ENCODE peak calls at places on chromosomes 6 and 20, in eight cellular contexts. One of them, this sample, is unnamed.

GRCh38 chr6:152441892-152442291 is 195.3 kb downstream of the SYNE1 start:
- DNase-seq in glutamatergic neuron: no peak
- DNase-seq in MCF 10A: no peak
- DNase-seq in foreskin melanocyte: no peak
- DNase-seq in ELR: no peak
- DNase-seq in Right ventricle myocardium inferior: no peak
- DNase-seq in endothelial cell: no peak
- DNase-seq in MM.1S: no peak
- DNase-seq in this sample: no peak

GRCh38 chr20:25285856-25286798 is 38.2 kb downstream of the PYGB start:
- DNase-seq in foreskin melanocyte: no peak
- DNase-seq in ELR: no peak
- DNase-seq in endothelial cell: no peak
- DNase-seq in MM.1S: no peak
- DNase-seq in MCF 10A: no peak
- DNase-seq in Right ventricle myocardium inferior: peak
- DNase-seq in glutamatergic neuron: peak
- DNase-seq in this sample: no peak

GRCh38 chr6:87737948-87738347 is 35.9 kb upstream of the AKIRIN2 start:
- DNase-seq in Right ventricle myocardium inferior: no peak
- DNase-seq in MM.1S: no peak
- DNase-seq in ELR: no peak
- DNase-seq in endothelial cell: no peak
- DNase-seq in glutamatergic neuron: no peak
- DNase-seq in MCF 10A: no peak
- DNase-seq in foreskin melanocyte: no peak
- DNase-seq in this sample: no peak

GRCh38 chr20:45946149-45946970 is 11.9 kb downstream of the PCIF1 start:
- DNase-seq in foreskin melanocyte: no peak
- DNase-seq in MM.1S: no peak
- DNase-seq in Right ventricle myocardium inferior: peak
- DNase-seq in ELR: peak
- DNase-seq in endothelial cell: no peak
- DNase-seq in glutamatergic neuron: no peak
- DNase-seq in MCF 10A: peak
- DNase-seq in this sample: no peak

GRCh38 chr20:63622732-63623131 is 4.2 kb downstream of the GMEB2 start:
- DNase-seq in glutamatergic neuron: peak
- DNase-seq in MCF 10A: no peak
- DNase-seq in endothelial cell: no peak
- DNase-seq in Right ventricle myocardium inferior: no peak
- DNase-seq in foreskin melanocyte: no peak
- DNase-seq in MM.1S: no peak
- DNase-seq in ELR: no peak
- DNase-seq in this sample: no peak

GRCh38 chr20:1171461-1172093 is 13.2 kb downstream of the TMEM74B start:
- DNase-seq in endothelial cell: peak
- DNase-seq in glutamatergic neuron: no peak
- DNase-seq in Right ventricle myocardium inferior: no peak
- DNase-seq in ELR: peak
- DNase-seq in MM.1S: peak
- DNase-seq in foreskin melanocyte: no peak
- DNase-seq in MCF 10A: peak
- DNase-seq in this sample: no peak

GRCh38 chr20:59994697-59995122 is 36.5 kb downstream of the CDH26 start:
- DNase-seq in foreskin melanocyte: no peak
- DNase-seq in MM.1S: no peak
- DNase-seq in Right ventricle myocardium inferior: no peak
- DNase-seq in glutamatergic neuron: no peak
- DNase-seq in endothelial cell: peak
- DNase-seq in MCF 10A: peak
- DNase-seq in ELR: peak
- DNase-seq in this sample: no peak

GRCh38 chr20:32823737-32824588 is 4.2 kb downstream of the MAPRE1 start:
- DNase-seq in ELR: peak
- DNase-seq in foreskin melanocyte: no peak
- DNase-seq in MCF 10A: no peak
- DNase-seq in endothelial cell: no peak
- DNase-seq in Right ventricle myocardium inferior: no peak
- DNase-seq in glutamatergic neuron: no peak
- DNase-seq in MM.1S: no peak
- DNase-seq in this sample: no peak

GRCh38 chr6:130362128-130362527 is 3.7 kb upstream of the TMEM200A start:
- DNase-seq in endothelial cell: no peak
- DNase-seq in glutamatergic neuron: no peak
- DNase-seq in foreskin melanocyte: no peak
- DNase-seq in MM.1S: no peak
- DNase-seq in Right ventricle myocardium inferior: no peak
- DNase-seq in ELR: no peak
- DNase-seq in MCF 10A: peak
- DNase-seq in this sample: no peak

GRCh38 chr20:43590036-43590391 is 723 bp upstream of the IFT52 start:
- DNase-seq in ELR: peak
- DNase-seq in MCF 10A: no peak
- DNase-seq in MM.1S: no peak
- DNase-seq in Right ventricle myocardium inferior: no peak
- DNase-seq in foreskin melanocyte: no peak
- DNase-seq in endothelial cell: peak
- DNase-seq in glutamatergic neuron: no peak
- DNase-seq in this sample: no peak

GRCh38 chr6:11097476-11097875 is 3.8 kb downstream of the SMIM13 start:
- DNase-seq in endothelial cell: no peak
- DNase-seq in Right ventricle myocardium inferior: no peak
- DNase-seq in MCF 10A: no peak
- DNase-seq in glutamatergic neuron: no peak
- DNase-seq in foreskin melanocyte: no peak
- DNase-seq in MM.1S: no peak
- DNase-seq in ELR: no peak
- DNase-seq in this sample: no peak

GRCh38 chr6:139871165-139871710 is 496.8 kb upstream of the CITED2 start:
- DNase-seq in MM.1S: no peak
- DNase-seq in glutamatergic neuron: no peak
- DNase-seq in endothelial cell: no peak
- DNase-seq in MCF 10A: no peak
- DNase-seq in ELR: no peak
- DNase-seq in Right ventricle myocardium inferior: no peak
- DNase-seq in foreskin melanocyte: no peak
- DNase-seq in this sample: no peak

GRCh38 chr6:47455533-47456209 is 21.9 kb upstream of the CD2AP start:
- DNase-seq in foreskin melanocyte: no peak
- DNase-seq in MM.1S: no peak
- DNase-seq in endothelial cell: no peak
- DNase-seq in Right ventricle myocardium inferior: no peak
- DNase-seq in MCF 10A: peak
- DNase-seq in ELR: no peak
- DNase-seq in glutamatergic neuron: no peak
- DNase-seq in this sample: no peak

GRCh38 chr6:143288923-143289322 is 161.6 kb downstream of the ADAT2 start:
- DNase-seq in glutamatergic neuron: no peak
- DNase-seq in foreskin melanocyte: no peak
- DNase-seq in Right ventricle myocardium inferior: no peak
- DNase-seq in MM.1S: no peak
- DNase-seq in MCF 10A: no peak
- DNase-seq in ELR: no peak
- DNase-seq in endothelial cell: no peak
- DNase-seq in this sample: no peak